ENCODE peak calls at places on chromosomes 5 and 9, in six cellular contexts. G is NAMALWA; B is GM06990; Q is posterior vena cava; J is CD8-positive, alpha-beta T cell; F is right atrium auricular region. Y is an unnamed sample.

GRCh38 chr5:138654281-138654867 is 79.2 kb upstream of the HSPA9 start:
- DNase-seq in G (peak), B (peak), J (peak), Q (peak), F (no peak), Y (peak)

GRCh38 chr5:4684946-4685345 is 455.2 kb upstream of the ADAMTS16 start:
- DNase-seq in Q (no peak), F (no peak), J (no peak), G (no peak), B (no peak), Y (no peak)

GRCh38 chr9:15293727-15294405 is 13.2 kb downstream of the TTC39B start:
- DNase-seq in J (peak), F (no peak), G (no peak), B (no peak), Q (no peak), Y (no peak)

GRCh38 chr9:37761511-37761910 is 7.9 kb downstream of the TRMT10B start:
- DNase-seq in B (no peak), J (no peak), G (no peak), Q (no peak), F (no peak), Y (no peak)

GRCh38 chr5:39424751-39425524 is at the start of gene DAB2:
- DNase-seq in J (peak), B (peak), Q (peak), F (peak), G (no peak), Y (peak)

GRCh38 chr5:127757576-127757975 is 54.4 kb downstream of the CCDC192 start:
- DNase-seq in G (peak), J (no peak), Q (no peak), B (no peak), F (no peak), Y (no peak)

GRCh38 chr5:124856726-124857125 is 110.3 kb upstream of the ZNF608 start:
- DNase-seq in F (no peak), B (no peak), Q (no peak), J (no peak), G (no peak), Y (no peak)

GRCh38 chr5:14816999-14817761 is 54.4 kb downstream of the ANKH start:
- DNase-seq in G (no peak), F (peak), J (no peak), B (no peak), Q (peak), Y (no peak)

GRCh38 chr9:117825609-117826347 is 121.6 kb downstream of the TLR4 start:
- DNase-seq in F (no peak), J (peak), Q (no peak), G (no peak), B (peak), Y (peak)

GRCh38 chr5:140015706-140016105 is 27.4 kb downstream of the NRG2 start:
- DNase-seq in J (no peak), F (no peak), B (no peak), G (no peak), Q (no peak), Y (no peak)

GRCh38 chr5:167708449-167708848 is 583.0 kb upstream of the WWC1 start:
- DNase-seq in G (no peak), Q (no peak), B (no peak), J (no peak), F (no peak), Y (no peak)

GRCh38 chr5:81896764-81897163 is 75.1 kb upstream of the ATG10 start:
- DNase-seq in J (no peak), F (no peak), Q (no peak), B (no peak), G (no peak), Y (no peak)

GRCh38 chr5:97142521-97143254 is at the start of gene LIX1:
- DNase-seq in J (peak), F (no peak), B (no peak), G (peak), Q (no peak), Y (peak)

GRCh38 chr9:126608551-126608950 is 5.2 kb upstream of the LMX1B start:
- DNase-seq in J (no peak), G (no peak), B (no peak), Q (peak), F (no peak), Y (no peak)

GRCh38 chr5:177592010-177592834 is at the start of gene TMED9:
- DNase-seq in Q (peak), F (peak), G (peak), J (peak), B (peak), Y (peak)

GRCh38 chr5:174229640-174230350 is 184.3 kb downstream of the NSG2 start:
- DNase-seq in Q (no peak), J (no peak), G (no peak), B (no peak), F (no peak), Y (no peak)

GRCh38 chr9:27664136-27664819 is 91.0 kb upstream of the C9orf72 start:
- DNase-seq in B (no peak), Q (no peak), J (no peak), G (no peak), F (no peak), Y (no peak)

GRCh38 chr9:4420351-4420750 is 69.9 kb upstream of the SLC1A1 start:
- DNase-seq in G (no peak), Q (no peak), B (no peak), F (no peak), J (no peak), Y (no peak)

GRCh38 chr5:164481270-164481669 is 975.9 kb downstream of the MAT2B start:
- DNase-seq in J (no peak), G (no peak), B (no peak), F (no peak), Q (no peak), Y (no peak)

GRCh38 chr9:2126331-2126789 is 111.2 kb downstream of the SMARCA2 start:
- DNase-seq in Q (no peak), B (no peak), G (no peak), F (no peak), J (no peak), Y (no peak)

GRCh38 chr5:130964238-130965192 is 200.5 kb downstream of the HINT1 start:
- DNase-seq in F (no peak), Q (no peak), G (no peak), B (no peak), J (no peak), Y (no peak)

GRCh38 chr9:137228968-137229896 is 1.5 kb upstream of the SLC34A3 start:
- DNase-seq in B (no peak), F (no peak), Q (no peak), J (no peak), G (no peak), Y (no peak)

GRCh38 chr5:97425511-97425910 is 242.5 kb upstream of the RIOK2 start:
- DNase-seq in Q (no peak), B (no peak), G (peak), J (no peak), F (no peak), Y (no peak)

GRCh38 chr5:55969956-55970355 is 24.8 kb downstream of the IL6ST start:
- DNase-seq in B (no peak), J (no peak), G (no peak), F (no peak), Q (no peak), Y (no peak)

Y was measured in MM.1S.